ENCODE peak calls at places on chromosomes 11 and 22, in eight cellular contexts. One of them, this sample, is unnamed.

GRCh38 chr11:32267679-32268187 is 167.6 kb downstream of the WT1 start:
- DNase-seq in cardiac muscle cell: no peak
- DNase-seq in stromal cell of bone marrow: no peak
- DNase-seq in HFFc6: no peak
- DNase-seq in NCI-H1436: no peak
- DNase-seq in adrenal gland: no peak
- DNase-seq in NCI-H1694 treated with DMSO at 0.1 percent for 48 hours: no peak
- DNase-seq in H7: no peak
- DNase-seq in this sample: no peak

GRCh38 chr22:49586873-49587272 is 240.8 kb downstream of the BRD1 start:
- DNase-seq in cardiac muscle cell: no peak
- DNase-seq in stromal cell of bone marrow: no peak
- DNase-seq in HFFc6: no peak
- DNase-seq in NCI-H1436: no peak
- DNase-seq in adrenal gland: no peak
- DNase-seq in NCI-H1694 treated with DMSO at 0.1 percent for 48 hours: no peak
- DNase-seq in H7: peak
- DNase-seq in this sample: no peak

GRCh38 chr11:112612283-112612849 is 348.9 kb upstream of the NCAM1 start:
- DNase-seq in cardiac muscle cell: peak
- DNase-seq in stromal cell of bone marrow: no peak
- DNase-seq in HFFc6: no peak
- DNase-seq in NCI-H1436: no peak
- DNase-seq in adrenal gland: no peak
- DNase-seq in NCI-H1694 treated with DMSO at 0.1 percent for 48 hours: no peak
- DNase-seq in H7: peak
- DNase-seq in this sample: no peak

GRCh38 chr11:59174664-59175033 is 2.7 kb downstream of the DTX4 start:
- DNase-seq in cardiac muscle cell: no peak
- DNase-seq in stromal cell of bone marrow: no peak
- DNase-seq in HFFc6: peak
- DNase-seq in NCI-H1436: no peak
- DNase-seq in adrenal gland: no peak
- DNase-seq in NCI-H1694 treated with DMSO at 0.1 percent for 48 hours: no peak
- DNase-seq in H7: no peak
- DNase-seq in this sample: no peak

GRCh38 chr11:68543594-68543993 is 83.0 kb downstream of the PPP6R3 start:
- DNase-seq in cardiac muscle cell: peak
- DNase-seq in stromal cell of bone marrow: no peak
- DNase-seq in HFFc6: no peak
- DNase-seq in NCI-H1436: no peak
- DNase-seq in adrenal gland: no peak
- DNase-seq in NCI-H1694 treated with DMSO at 0.1 percent for 48 hours: no peak
- DNase-seq in H7: no peak
- DNase-seq in this sample: no peak

GRCh38 chr11:125141686-125142535 is 22.6 kb upstream of the PKNOX2 start:
- DNase-seq in cardiac muscle cell: peak
- DNase-seq in stromal cell of bone marrow: no peak
- DNase-seq in HFFc6: no peak
- DNase-seq in NCI-H1436: peak
- DNase-seq in adrenal gland: peak
- DNase-seq in NCI-H1694 treated with DMSO at 0.1 percent for 48 hours: no peak
- DNase-seq in H7: peak
- DNase-seq in this sample: peak

GRCh38 chr22:29727248-29727551 is 7.4 kb downstream of the CABP7 start:
- DNase-seq in cardiac muscle cell: peak
- DNase-seq in stromal cell of bone marrow: peak
- DNase-seq in HFFc6: no peak
- DNase-seq in NCI-H1436: peak
- DNase-seq in adrenal gland: peak
- DNase-seq in NCI-H1694 treated with DMSO at 0.1 percent for 48 hours: no peak
- DNase-seq in H7: peak
- DNase-seq in this sample: peak

GRCh38 chr11:45089845-45090499 is 56.5 kb upstream of the PRDM11 start:
- DNase-seq in cardiac muscle cell: no peak
- DNase-seq in stromal cell of bone marrow: peak
- DNase-seq in HFFc6: peak
- DNase-seq in NCI-H1436: peak
- DNase-seq in adrenal gland: no peak
- DNase-seq in NCI-H1694 treated with DMSO at 0.1 percent for 48 hours: peak
- DNase-seq in H7: peak
- DNase-seq in this sample: peak

This sample was measured in foreskin fibroblast.